ENCODE peak calls at places on chromosomes 2 and 18, in ten cellular contexts. E is heart right ventricle, I is PC-9, K is foreskin fibroblast, O is fibroblast of villous mesenchyme, R is Panc1, S is mucosa of descending colon, Z is heart left ventricle, M is WERI-Rb-1, P is SK-N-SH. H is an unnamed sample.

GRCh38 chr2:149472413-149472812 is 115.2 kb downstream of the MMADHC start:
- DNase-seq in E (no peak), I (no peak), K (no peak), O (no peak), R (no peak), S (no peak), Z (no peak), M (no peak), P (peak; percentile 13), H (no peak)

GRCh38 chr2:154402138-154402714 is 296.3 kb upstream of the KCNJ3 start:
- DNase-seq in E (no peak), I (no peak), K (peak; percentile 12), O (peak; percentile 26), R (peak; percentile 12), S (no peak), Z (no peak), M (no peak), P (peak; percentile 16), H (no peak)

GRCh38 chr2:230885467-230886130 is 20.9 kb downstream of the ITM2C start:
- DNase-seq in E (no peak), I (no peak), K (peak; percentile 67), O (peak; percentile 60), R (no peak), S (peak; percentile 45), Z (no peak), M (no peak), P (peak; percentile 83), H (no peak)

GRCh38 chr18:487371-487770 is 13.1 kb downstream of the COLEC12 start:
- DNase-seq in E (no peak), I (no peak), K (peak; percentile 30), O (no peak), R (no peak), S (no peak), Z (no peak), M (no peak), P (no peak), H (no peak)

GRCh38 chr2:26847663-26848335 is at the start of gene DPYSL5:
- DNase-seq in E (no peak), I (no peak), K (peak; percentile 8), O (no peak), R (no peak), S (no peak), Z (peak; percentile 54), M (peak; percentile 96), P (peak; percentile 99), H (no peak)

GRCh38 chr2:42118759-42119569 is 50.2 kb upstream of the EML4 start:
- DNase-seq in E (no peak), I (no peak), K (peak; percentile 56), O (peak; percentile 45), R (no peak), S (no peak), Z (no peak), M (no peak), P (no peak), H (no peak)

GRCh38 chr2:202148515-202149154 is 75.6 kb downstream of the KIAA2012 start:
- DNase-seq in E (no peak), I (no peak), K (no peak), O (no peak), R (no peak), S (no peak), Z (no peak), M (no peak), P (no peak), H (no peak)

GRCh38 chr2:222296911-222297599 is 1.7 kb downstream of the PAX3 start:
- DNase-seq in E (no peak), I (no peak), K (peak; percentile 75), O (no peak), R (no peak), S (no peak), Z (no peak), M (no peak), P (no peak), H (no peak)

GRCh38 chr2:63347361-63347760 is 240.9 kb downstream of the WDPCP start:
- DNase-seq in E (no peak), I (no peak), K (no peak), O (no peak), R (no peak), S (no peak), Z (no peak), M (no peak), P (no peak), H (no peak)

GRCh38 chr2:84815146-84815545 is 65.7 kb downstream of the TRABD2A start:
- DNase-seq in E (no peak), I (no peak), K (peak; percentile 58), O (no peak), R (no peak), S (no peak), Z (no peak), M (no peak), P (no peak), H (no peak)

GRCh38 chr2:165924950-165925349 is 28.6 kb downstream of the TTC21B start:
- DNase-seq in E (no peak), I (no peak), K (no peak), O (no peak), R (no peak), S (no peak), Z (no peak), M (no peak), P (no peak), H (no peak)

GRCh38 chr2:208295834-208296233 is 29.8 kb downstream of the PIKFYVE start:
- DNase-seq in E (no peak), I (no peak), K (no peak), O (no peak), R (no peak), S (no peak), Z (no peak), M (no peak), P (no peak), H (no peak)

GRCh38 chr2:71532327-71532726 is 79.0 kb downstream of the DYSF start:
- DNase-seq in E (no peak), I (no peak), K (no peak), O (no peak), R (no peak), S (no peak), Z (no peak), M (no peak), P (no peak), H (no peak)

GRCh38 chr2:146037334-146037870 is 1517.5 kb upstream of the ZEB2 start:
- DNase-seq in E (no peak), I (no peak), K (no peak), O (no peak), R (no peak), S (no peak), Z (no peak), M (no peak), P (no peak), H (no peak)

GRCh38 chr2:240789501-240790369 is 30.3 kb downstream of the KIF1A start:
- DNase-seq in E (no peak), I (no peak), K (no peak), O (no peak), R (no peak), S (peak; percentile 40), Z (peak; percentile 47), M (no peak), P (no peak), H (no peak)

GRCh38 chr2:71995067-71995665 is 152.5 kb downstream of the CYP26B1 start:
- DNase-seq in E (no peak), I (peak; percentile 41), K (peak; percentile 39), O (peak; percentile 35), R (peak; percentile 8), S (no peak), Z (no peak), M (no peak), P (peak; percentile 43), H (no peak)

GRCh38 chr2:177296047-177296446 is 31.5 kb upstream of the NFE2L2 start:
- DNase-seq in E (no peak), I (no peak), K (peak; percentile 55), O (peak; percentile 39), R (no peak), S (no peak), Z (no peak), M (no peak), P (peak; percentile 14), H (no peak)

GRCh38 chr2:160666677-160667061 is 173.1 kb upstream of the RBMS1 start:
- DNase-seq in E (no peak), I (no peak), K (peak; percentile 80), O (peak; percentile 79), R (no peak), S (no peak), Z (no peak), M (no peak), P (no peak), H (no peak)
- H3K4me3 ChIP-seq in E (no peak overlapping the region), I (peak overlapping the region; percentile 42), K (peak overlapping the region; percentile 41), O (peak overlapping the region; percentile 3), R (peak overlapping the region; percentile 7), S (no peak overlapping the region), Z (no peak overlapping the region), M (no peak overlapping the region), P (peak overlapping the region; percentile 27), H (peak overlapping the region; percentile 10)

DNA sequence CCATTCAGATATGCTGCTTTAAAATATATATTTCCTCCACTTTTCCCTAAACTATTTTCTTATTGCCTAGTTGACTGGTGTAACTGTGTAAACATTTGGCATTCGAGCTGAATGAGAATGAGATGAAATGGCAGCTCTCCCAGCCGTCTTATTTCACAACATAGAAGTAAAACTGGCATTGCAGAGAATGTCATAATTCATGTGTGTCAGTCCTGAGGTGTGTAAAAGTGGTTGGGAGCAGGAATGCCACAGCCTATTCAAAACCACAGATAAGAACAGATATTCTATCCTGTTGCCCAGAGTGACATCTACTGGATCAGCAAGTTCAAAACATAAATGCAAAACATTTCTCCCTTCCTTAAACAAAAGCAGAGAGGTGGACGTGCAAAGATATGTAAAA is 565.5 kb upstream of the CHAC2 start:
- DNase-seq in E (no peak), I (peak; percentile 96), K (peak; percentile 64), O (peak; percentile 73), R (peak; percentile 10), S (no peak), Z (no peak), M (no peak), P (no peak), H (peak; percentile 42)
- TF ChIP-seq CTCF in E (peak; percentile 33), I (peak; percentile 68), K (peak; percentile 8), O (peak; percentile 35), R (peak; percentile 22), S (no peak), Z (peak; percentile 38), M (peak; percentile 27), P (peak; percentile 56), H (no peak)

GRCh38 chr18:60145776-60146175 is 226.8 kb downstream of the MC4R start:
- DNase-seq in E (no peak), I (no peak), K (no peak), O (no peak), R (no peak), S (no peak), Z (no peak), M (peak; percentile 59), P (no peak), H (no peak)

GRCh38 chr18:60146220-60146960 is 226.2 kb downstream of the MC4R start:
- DNase-seq in E (no peak), I (no peak), K (peak; percentile 1), O (no peak), R (no peak), S (no peak), Z (no peak), M (no peak), P (no peak), H (peak; percentile 11)

GRCh38 chr18:60147326-60147725 is 225.2 kb downstream of the MC4R start:
- DNase-seq in E (no peak), I (no peak), K (no peak), O (no peak), R (no peak), S (no peak), Z (no peak), M (no peak), P (no peak), H (no peak)
- H3K4me3 ChIP-seq in E (no peak overlapping the region), I (no peak overlapping the region), K (no peak overlapping the region), O (no peak overlapping the region), R (no peak overlapping the region), S (no peak overlapping the region), Z (no peak overlapping the region), M (no peak overlapping the region), P (no peak overlapping the region), H (no peak overlapping the region)

GRCh38 chr2:64646007-64646880 is 7.5 kb downstream of the SERTAD2 start:
- DNase-seq in E (peak; percentile 86), I (peak; percentile 66), K (peak; percentile 87), O (peak; percentile 76), R (peak; percentile 76), S (peak; percentile 88), Z (peak; percentile 91), M (peak; percentile 85), P (peak; percentile 70), H (no peak)
- TF ChIP-seq CTCF in E (peak; percentile 95), I (peak; percentile 99), K (peak; percentile 93), O (peak; percentile 94), R (peak; percentile 98), S (peak; percentile 77), Z (peak; percentile 98), M (peak; percentile 89), P (peak; percentile 98), H (peak; percentile 93)